ENCODE peak calls at places on chromosomes 5 and 9, in six cellular contexts. One of them, this sample, is unnamed.

GRCh38 chr9:129283705-129284606 is 105.9 kb upstream of the IER5L start:
- DNase-seq in left ventricle myocardium inferior: no peak
- DNase-seq in heart left ventricle: peak; percentile 5
- DNase-seq in SK-N-SH: no peak
- DNase-seq in IMR-90: no peak
- DNase-seq in suprapubic skin: peak; percentile 57
- DNase-seq in this sample: no peak

GRCh38 chr5:81779125-81779934 is 28.4 kb upstream of the SSBP2 start:
- DNase-seq in IMR-90: peak; percentile 26
- DNase-seq in suprapubic skin: peak; percentile 78
- DNase-seq in left ventricle myocardium inferior: peak; percentile 58
- DNase-seq in heart left ventricle: peak; percentile 60
- DNase-seq in SK-N-SH: peak; percentile 27
- DNase-seq in this sample: no peak

GRCh38 chr9:137457406-137458193 is 1.5 kb downstream of the NSMF start:
- DNase-seq in IMR-90: no peak
- DNase-seq in heart left ventricle: peak; percentile 15
- DNase-seq in SK-N-SH: peak; percentile 24
- DNase-seq in left ventricle myocardium inferior: no peak
- DNase-seq in suprapubic skin: peak; percentile 70
- DNase-seq in this sample: no peak

GRCh38 chr5:7261049-7261448 is 134.9 kb upstream of the ADCY2 start:
- DNase-seq in IMR-90: no peak
- DNase-seq in left ventricle myocardium inferior: no peak
- DNase-seq in heart left ventricle: no peak
- DNase-seq in SK-N-SH: peak; percentile 10
- DNase-seq in suprapubic skin: no peak
- DNase-seq in this sample: peak; percentile 93

GRCh38 chr9:100440071-100440470 is 13.1 kb downstream of the MSANTD3 start:
- DNase-seq in suprapubic skin: no peak
- DNase-seq in heart left ventricle: no peak
- DNase-seq in SK-N-SH: no peak
- DNase-seq in IMR-90: peak; percentile 76
- DNase-seq in left ventricle myocardium inferior: no peak
- DNase-seq in this sample: no peak

GRCh38 chr5:159156839-159157238 is 52.5 kb downstream of the RNF145 start:
- DNase-seq in left ventricle myocardium inferior: no peak
- DNase-seq in IMR-90: peak; percentile 83
- DNase-seq in heart left ventricle: peak; percentile 40
- DNase-seq in SK-N-SH: peak; percentile 68
- DNase-seq in suprapubic skin: no peak
- DNase-seq in this sample: peak; percentile 77

GRCh38 chr5:111954516-111955337 is 197.7 kb upstream of the NREP start:
- DNase-seq in left ventricle myocardium inferior: no peak
- DNase-seq in IMR-90: peak; percentile 51
- DNase-seq in heart left ventricle: no peak
- DNase-seq in SK-N-SH: no peak
- DNase-seq in suprapubic skin: no peak
- DNase-seq in this sample: no peak

GRCh38 chr5:126070481-126070880 is 352.7 kb upstream of the GRAMD2B start:
- DNase-seq in IMR-90: no peak
- DNase-seq in suprapubic skin: no peak
- DNase-seq in SK-N-SH: no peak
- DNase-seq in left ventricle myocardium inferior: no peak
- DNase-seq in heart left ventricle: no peak
- DNase-seq in this sample: no peak

GRCh38 chr5:73496984-73497457 is 1.2 kb upstream of the BTF3 start:
- DNase-seq in SK-N-SH: peak; percentile 65
- DNase-seq in suprapubic skin: no peak
- DNase-seq in left ventricle myocardium inferior: no peak
- DNase-seq in IMR-90: peak; percentile 72
- DNase-seq in heart left ventricle: no peak
- DNase-seq in this sample: peak; percentile 42

GRCh38 chr9:93591301-93591700 is 14.9 kb downstream of the PHF2 start:
- DNase-seq in left ventricle myocardium inferior: no peak
- DNase-seq in heart left ventricle: no peak
- DNase-seq in IMR-90: no peak
- DNase-seq in SK-N-SH: no peak
- DNase-seq in suprapubic skin: no peak
- DNase-seq in this sample: no peak

GRCh38 chr5:139593716-139594319 is 32.7 kb downstream of the UBE2D2 start:
- DNase-seq in suprapubic skin: no peak
- DNase-seq in SK-N-SH: no peak
- DNase-seq in left ventricle myocardium inferior: no peak
- DNase-seq in heart left ventricle: no peak
- DNase-seq in IMR-90: peak; percentile 69
- DNase-seq in this sample: no peak

GRCh38 chr5:155091063-155091648 is 77.6 kb downstream of the KIF4B start:
- DNase-seq in suprapubic skin: no peak
- DNase-seq in SK-N-SH: no peak
- DNase-seq in IMR-90: no peak
- DNase-seq in left ventricle myocardium inferior: no peak
- DNase-seq in heart left ventricle: peak; percentile 39
- DNase-seq in this sample: no peak

GRCh38 chr9:129253820-129254381 is 75.8 kb upstream of the IER5L start:
- DNase-seq in suprapubic skin: no peak
- DNase-seq in SK-N-SH: no peak
- DNase-seq in IMR-90: no peak
- DNase-seq in left ventricle myocardium inferior: peak; percentile 75
- DNase-seq in heart left ventricle: peak; percentile 82
- DNase-seq in this sample: peak; percentile 38

GRCh38 chr5:56638061-56638621 is 177.2 kb upstream of the MAP3K1 start:
- DNase-seq in IMR-90: no peak
- DNase-seq in SK-N-SH: peak; percentile 20
- DNase-seq in heart left ventricle: no peak
- DNase-seq in left ventricle myocardium inferior: no peak
- DNase-seq in suprapubic skin: no peak
- DNase-seq in this sample: no peak

GRCh38 chr5:72658767-72659540 is 151.7 kb upstream of the ZNF366 start:
- DNase-seq in SK-N-SH: no peak
- DNase-seq in heart left ventricle: no peak
- DNase-seq in suprapubic skin: no peak
- DNase-seq in IMR-90: peak; percentile 54
- DNase-seq in left ventricle myocardium inferior: no peak
- DNase-seq in this sample: no peak

GRCh38 chr9:22035591-22036011 is 26.5 kb upstream of the CDKN2B start:
- DNase-seq in left ventricle myocardium inferior: no peak
- DNase-seq in suprapubic skin: no peak
- DNase-seq in heart left ventricle: no peak
- DNase-seq in IMR-90: no peak
- DNase-seq in SK-N-SH: no peak
- DNase-seq in this sample: no peak

GRCh38 chr9:101716629-101717028 is 21.8 kb downstream of the GRIN3A start:
- DNase-seq in heart left ventricle: no peak
- DNase-seq in suprapubic skin: no peak
- DNase-seq in SK-N-SH: no peak
- DNase-seq in left ventricle myocardium inferior: no peak
- DNase-seq in IMR-90: no peak
- DNase-seq in this sample: no peak

GRCh38 chr5:122156724-122157325 is 27.5 kb downstream of the ZNF474 start:
- DNase-seq in left ventricle myocardium inferior: no peak
- DNase-seq in heart left ventricle: no peak
- DNase-seq in suprapubic skin: no peak
- DNase-seq in SK-N-SH: peak; percentile 55
- DNase-seq in IMR-90: peak; percentile 78
- DNase-seq in this sample: peak; percentile 51

GRCh38 chr5:172101547-172102225 is 86.3 kb downstream of the STK10 start:
- DNase-seq in heart left ventricle: no peak
- DNase-seq in SK-N-SH: no peak
- DNase-seq in suprapubic skin: no peak
- DNase-seq in IMR-90: no peak
- DNase-seq in left ventricle myocardium inferior: peak; percentile 12
- DNase-seq in this sample: no peak

GRCh38 chr9:124267271-124267807 is 9.6 kb downstream of the NEK6 start:
- DNase-seq in IMR-90: peak; percentile 85
- DNase-seq in heart left ventricle: no peak
- DNase-seq in left ventricle myocardium inferior: no peak
- DNase-seq in suprapubic skin: no peak
- DNase-seq in SK-N-SH: no peak
- DNase-seq in this sample: peak; percentile 31

GRCh38 chr5:106189121-106189809 is 1481.5 kb downstream of the EFNA5 start:
- DNase-seq in SK-N-SH: no peak
- DNase-seq in suprapubic skin: no peak
- DNase-seq in left ventricle myocardium inferior: no peak
- DNase-seq in IMR-90: no peak
- DNase-seq in heart left ventricle: no peak
- DNase-seq in this sample: no peak

GRCh38 chr5:71892641-71893340 is 173.7 kb downstream of the CARTPT start:
- DNase-seq in SK-N-SH: no peak
- DNase-seq in suprapubic skin: no peak
- DNase-seq in IMR-90: no peak
- DNase-seq in heart left ventricle: no peak
- DNase-seq in left ventricle myocardium inferior: no peak
- DNase-seq in this sample: no peak

GRCh38 chr5:37738057-37738691 is 101.7 kb downstream of the GDNF start:
- DNase-seq in left ventricle myocardium inferior: no peak
- DNase-seq in SK-N-SH: no peak
- DNase-seq in suprapubic skin: no peak
- DNase-seq in IMR-90: peak; percentile 93
- DNase-seq in heart left ventricle: no peak
- DNase-seq in this sample: no peak

GRCh38 chr9:32875748-32876147 is 92.4 kb downstream of the TMEM215 start:
- DNase-seq in suprapubic skin: no peak
- DNase-seq in left ventricle myocardium inferior: no peak
- DNase-seq in IMR-90: no peak
- DNase-seq in SK-N-SH: no peak
- DNase-seq in heart left ventricle: no peak
- DNase-seq in this sample: no peak

GRCh38 chr5:112795944-112796678 is 58.4 kb downstream of the APC start:
- DNase-seq in heart left ventricle: no peak
- DNase-seq in suprapubic skin: no peak
- DNase-seq in IMR-90: no peak
- DNase-seq in left ventricle myocardium inferior: no peak
- DNase-seq in SK-N-SH: no peak
- DNase-seq in this sample: no peak

GRCh38 chr5:65818592-65818991 is 96.6 kb downstream of the NLN start:
- DNase-seq in left ventricle myocardium inferior: no peak
- DNase-seq in SK-N-SH: peak; percentile 22
- DNase-seq in heart left ventricle: no peak
- DNase-seq in suprapubic skin: no peak
- DNase-seq in IMR-90: no peak
- DNase-seq in this sample: peak; percentile 20

GRCh38 chr5:23482642-23483041 is 24.8 kb upstream of the PRDM9 start:
- DNase-seq in SK-N-SH: no peak
- DNase-seq in IMR-90: no peak
- DNase-seq in suprapubic skin: no peak
- DNase-seq in heart left ventricle: no peak
- DNase-seq in left ventricle myocardium inferior: no peak
- DNase-seq in this sample: no peak

GRCh38 chr9:89376286-89376685 is 58.0 kb downstream of the SECISBP2 start:
- DNase-seq in heart left ventricle: no peak
- DNase-seq in suprapubic skin: no peak
- DNase-seq in SK-N-SH: no peak
- DNase-seq in IMR-90: no peak
- DNase-seq in left ventricle myocardium inferior: no peak
- DNase-seq in this sample: no peak

GRCh38 chr9:99130069-99130468 is 25.2 kb downstream of the TGFBR1 start:
- DNase-seq in left ventricle myocardium inferior: no peak
- DNase-seq in heart left ventricle: no peak
- DNase-seq in suprapubic skin: no peak
- DNase-seq in SK-N-SH: no peak
- DNase-seq in IMR-90: no peak
- DNase-seq in this sample: no peak

GRCh38 chr5:140764177-140765020 is 21.5 kb upstream of the PCDHA1 start:
- DNase-seq in SK-N-SH: no peak
- DNase-seq in left ventricle myocardium inferior: no peak
- DNase-seq in heart left ventricle: no peak
- DNase-seq in suprapubic skin: no peak
- DNase-seq in IMR-90: no peak
- DNase-seq in this sample: no peak
- H3K9me3 ChIP-seq in SK-N-SH: peaks cover 32% of the 10 kb centered on the region
- H3K9me3 ChIP-seq in left ventricle myocardium inferior: peaks cover 100% of the 10 kb centered on the region
- H3K9me3 ChIP-seq in heart left ventricle: peaks cover 25% of the 10 kb centered on the region
- H3K9me3 ChIP-seq in suprapubic skin: peaks cover 62% of the 10 kb centered on the region
- H3K9me3 ChIP-seq in IMR-90: peaks cover 37% of the 10 kb centered on the region
- H3K9me3 ChIP-seq in this sample: peaks cover 40% of the 10 kb centered on the region

GRCh38 chr9:104412238-104412637 is 91.8 kb upstream of the OR13F1 start:
- DNase-seq in left ventricle myocardium inferior: no peak
- DNase-seq in suprapubic skin: no peak
- DNase-seq in heart left ventricle: no peak
- DNase-seq in SK-N-SH: no peak
- DNase-seq in IMR-90: no peak
- DNase-seq in this sample: peak; percentile 39
- H3K9me3 ChIP-seq in left ventricle myocardium inferior: peaks cover 40% of the 10 kb centered on the region
- H3K9me3 ChIP-seq in suprapubic skin: peaks cover 10% of the 10 kb centered on the region
- H3K9me3 ChIP-seq in heart left ventricle: no peaks in the 10 kb centered on the region
- H3K9me3 ChIP-seq in SK-N-SH: peaks cover 19% of the 10 kb centered on the region
- H3K9me3 ChIP-seq in IMR-90: peaks cover 2% of the 10 kb centered on the region
- H3K9me3 ChIP-seq in this sample: peaks cover 41% of the 10 kb centered on the region

GRCh38 chr9:61669352-61669751 is 479.5 kb downstream of the SPATA31A7 start:
- DNase-seq in suprapubic skin: peak; percentile 27
- DNase-seq in IMR-90: no peak
- DNase-seq in heart left ventricle: no peak
- DNase-seq in SK-N-SH: no peak
- DNase-seq in left ventricle myocardium inferior: no peak
- DNase-seq in this sample: no peak
- H3K9me3 ChIP-seq in suprapubic skin: peaks cover 22% of the 10 kb centered on the region
- H3K9me3 ChIP-seq in IMR-90: peaks cover 31% of the 10 kb centered on the region
- H3K9me3 ChIP-seq in heart left ventricle: no peaks in the 10 kb centered on the region
- H3K9me3 ChIP-seq in SK-N-SH: no peaks in the 10 kb centered on the region
- H3K9me3 ChIP-seq in left ventricle myocardium inferior: no peaks in the 10 kb centered on the region
- H3K9me3 ChIP-seq in this sample: no peaks in the 10 kb centered on the region

GRCh38 chr5:141250576-141250975 is 5.4 kb downstream of the PCDHB15 start:
- DNase-seq in suprapubic skin: no peak
- DNase-seq in left ventricle myocardium inferior: no peak
- DNase-seq in IMR-90: no peak
- DNase-seq in SK-N-SH: no peak
- DNase-seq in heart left ventricle: no peak
- DNase-seq in this sample: peak; percentile 21
- H3K9me3 ChIP-seq in suprapubic skin: peaks cover 84% of the 10 kb centered on the region
- H3K9me3 ChIP-seq in left ventricle myocardium inferior: peaks cover 100% of the 10 kb centered on the region
- H3K9me3 ChIP-seq in IMR-90: peaks cover 31% of the 10 kb centered on the region
- H3K9me3 ChIP-seq in SK-N-SH: peaks cover 12% of the 10 kb centered on the region
- H3K9me3 ChIP-seq in heart left ventricle: peaks cover 52% of the 10 kb centered on the region
- H3K9me3 ChIP-seq in this sample: peaks cover 29% of the 10 kb centered on the region

GRCh38 chr5:141441571-141442170 is 11.4 kb downstream of the PCDHGA12 start:
- DNase-seq in suprapubic skin: no peak
- DNase-seq in heart left ventricle: no peak
- DNase-seq in left ventricle myocardium inferior: peak; percentile 58
- DNase-seq in IMR-90: no peak
- DNase-seq in SK-N-SH: no peak
- DNase-seq in this sample: no peak
- H3K9me3 ChIP-seq in suprapubic skin: peaks cover 21% of the 10 kb centered on the region
- H3K9me3 ChIP-seq in heart left ventricle: no peaks in the 10 kb centered on the region
- H3K9me3 ChIP-seq in left ventricle myocardium inferior: peaks cover 83% of the 10 kb centered on the region
- H3K9me3 ChIP-seq in IMR-90: peaks cover 10% of the 10 kb centered on the region
- H3K9me3 ChIP-seq in SK-N-SH: peaks cover 4% of the 10 kb centered on the region
- H3K9me3 ChIP-seq in this sample: no peaks in the 10 kb centered on the region

GRCh38 chr5:35557742-35558141 is 59.9 kb upstream of the SPEF2 start:
- DNase-seq in IMR-90: no peak
- DNase-seq in left ventricle myocardium inferior: no peak
- DNase-seq in suprapubic skin: no peak
- DNase-seq in heart left ventricle: no peak
- DNase-seq in SK-N-SH: no peak
- DNase-seq in this sample: no peak
- H3K9me3 ChIP-seq in IMR-90: no peaks in the 10 kb centered on the region
- H3K9me3 ChIP-seq in left ventricle myocardium inferior: peaks cover 45% of the 10 kb centered on the region
- H3K9me3 ChIP-seq in suprapubic skin: peaks cover 12% of the 10 kb centered on the region
- H3K9me3 ChIP-seq in heart left ventricle: no peaks in the 10 kb centered on the region
- H3K9me3 ChIP-seq in SK-N-SH: no peaks in the 10 kb centered on the region
- H3K9me3 ChIP-seq in this sample: no peaks in the 10 kb centered on the region

GRCh38 chr5:178931846-178932760 is 8.9 kb upstream of the ZNF454 start:
- DNase-seq in suprapubic skin: no peak
- DNase-seq in IMR-90: no peak
- DNase-seq in SK-N-SH: no peak
- DNase-seq in heart left ventricle: no peak
- DNase-seq in left ventricle myocardium inferior: no peak
- DNase-seq in this sample: no peak
- H3K9me3 ChIP-seq in suprapubic skin: peaks cover 82% of the 10 kb centered on the region
- H3K9me3 ChIP-seq in IMR-90: peaks cover 64% of the 10 kb centered on the region
- H3K9me3 ChIP-seq in SK-N-SH: peaks cover 14% of the 10 kb centered on the region
- H3K9me3 ChIP-seq in heart left ventricle: peaks cover 54% of the 10 kb centered on the region
- H3K9me3 ChIP-seq in left ventricle myocardium inferior: peaks cover 99% of the 10 kb centered on the region
- H3K9me3 ChIP-seq in this sample: peaks cover 39% of the 10 kb centered on the region